ENCODE peak calls at places on chromosome 21, in ten cellular contexts. O is GM23338, V is breast epithelium, P is GM12891, I is prostate gland, R is sigmoid colon, Q is HL-60, D is SK-N-MC, G is stomach, Y is HCT116. Z is an unnamed sample.

GRCh38 chr21:26157842-26158241 is 12.7 kb downstream of the APP start:
- DNase-seq in O (no peak), V (no peak), P (no peak), I (no peak), R (no peak), Q (no peak), D (no peak), G (no peak), Y (no peak), Z (no peak)

GRCh38 chr21:38171723-38172344 is 85.0 kb upstream of the KCNJ15 start:
- DNase-seq in O (peak), V (no peak), P (no peak), I (no peak), R (no peak), Q (peak), D (no peak), G (no peak), Y (no peak), Z (peak)

GRCh38 chr21:25343774-25344545 is 263.3 kb downstream of the MRPL39 start:
- DNase-seq in O (peak), V (no peak), P (no peak), I (no peak), R (no peak), Q (no peak), D (no peak), G (no peak), Y (no peak), Z (no peak)

GRCh38 chr21:31266241-31266640 is 77.8 kb downstream of the TIAM1 start:
- DNase-seq in O (no peak), V (no peak), P (no peak), I (no peak), R (no peak), Q (no peak), D (no peak), G (no peak), Y (no peak), Z (no peak)

GRCh38 chr21:15823486-15824150 is 93.8 kb downstream of the USP25 start:
- DNase-seq in O (no peak), V (no peak), P (no peak), I (no peak), R (no peak), Q (no peak), D (no peak), G (no peak), Y (no peak), Z (no peak)

GRCh38 chr21:19246018-19246417 is 842.4 kb upstream of the TMPRSS15 start:
- DNase-seq in O (no peak), V (no peak), P (no peak), I (no peak), R (no peak), Q (no peak), D (no peak), G (no peak), Y (no peak), Z (no peak)

GRCh38 chr21:17370263-17370662 is 142.6 kb upstream of the CXADR start:
- DNase-seq in O (peak), V (peak), P (no peak), I (peak), R (no peak), Q (no peak), D (no peak), G (peak), Y (no peak), Z (no peak)

GRCh38 chr21:17513214-17514123 is 626 bp downstream of the CXADR start:
- DNase-seq in O (peak), V (no peak), P (peak), I (peak), R (no peak), Q (no peak), D (no peak), G (peak), Y (no peak), Z (peak)

GRCh38 chr21:31366825-31367224 is 22.8 kb upstream of the TIAM1 start:
- DNase-seq in O (no peak), V (no peak), P (no peak), I (peak), R (no peak), Q (no peak), D (no peak), G (peak), Y (peak), Z (no peak)

GRCh38 chr21:17673261-17674020 is 60.7 kb upstream of the BTG3 start:
- DNase-seq in O (peak), V (no peak), P (no peak), I (no peak), R (no peak), Q (no peak), D (no peak), G (no peak), Y (no peak), Z (no peak)

GRCh38 chr21:39085843-39086415 is 97.3 kb downstream of the PSMG1 start:
- DNase-seq in O (no peak), V (no peak), P (no peak), I (no peak), R (no peak), Q (no peak), D (no peak), G (no peak), Y (no peak), Z (no peak)

GRCh38 chr21:20040768-20041167 is 957.4 kb upstream of the NCAM2 start:
- DNase-seq in O (peak), V (no peak), P (no peak), I (no peak), R (no peak), Q (no peak), D (no peak), G (no peak), Y (no peak), Z (peak)

GRCh38 chr21:17726047-17726446 is 93.1 kb downstream of the C21orf91 start:
- DNase-seq in O (peak), V (no peak), P (no peak), I (no peak), R (no peak), Q (no peak), D (no peak), G (no peak), Y (peak), Z (no peak)

GRCh38 chr21:35652872-35653271 is 407.5 kb downstream of the SETD4 start:
- DNase-seq in O (no peak), V (no peak), P (no peak), I (no peak), R (no peak), Q (no peak), D (no peak), G (no peak), Y (no peak), Z (no peak)

GRCh38 chr21:46097826-46098286 is at the start of gene COL6A2:
- DNase-seq in O (peak), V (peak), P (peak), I (peak), R (peak), Q (no peak), D (no peak), G (peak), Y (no peak), Z (no peak)

GRCh38 chr21:31213787-31214186 is 130.3 kb downstream of the TIAM1 start:
- DNase-seq in O (no peak), V (no peak), P (no peak), I (no peak), R (no peak), Q (no peak), D (no peak), G (no peak), Y (no peak), Z (no peak)

GRCh38 chr21:46392921-46393320 is 65.8 kb upstream of the DIP2A start:
- DNase-seq in O (no peak), V (no peak), P (no peak), I (no peak), R (peak), Q (no peak), D (no peak), G (no peak), Y (no peak), Z (no peak)

GRCh38 chr21:39613029-39613934 is 542 bp downstream of the B3GALT5 start:
- DNase-seq in O (no peak), V (no peak), P (no peak), I (no peak), R (no peak), Q (no peak), D (no peak), G (no peak), Y (no peak), Z (no peak)

GRCh38 chr21:25834376-25834775 is 99.6 kb downstream of the GABPA start:
- DNase-seq in O (no peak), V (no peak), P (no peak), I (no peak), R (no peak), Q (no peak), D (no peak), G (no peak), Y (no peak), Z (no peak)

GRCh38 chr21:39705849-39706248 is 39.1 kb upstream of the IGSF5 start:
- DNase-seq in O (no peak), V (no peak), P (no peak), I (no peak), R (no peak), Q (no peak), D (no peak), G (no peak), Y (no peak), Z (no peak)

GRCh38 chr21:14981246-14981645 is 83.6 kb downstream of the NRIP1 start:
- DNase-seq in O (no peak), V (no peak), P (no peak), I (no peak), R (no peak), Q (no peak), D (no peak), G (no peak), Y (no peak), Z (no peak)

GRCh38 chr21:25750085-25750484 is 15.3 kb downstream of the GABPA start:
- DNase-seq in O (no peak), V (no peak), P (no peak), I (no peak), R (no peak), Q (no peak), D (no peak), G (no peak), Y (no peak), Z (no peak)

GRCh38 chr21:38351176-38351959 is 94.6 kb downstream of the KCNJ15 start:
- DNase-seq in O (no peak), V (no peak), P (no peak), I (no peak), R (no peak), Q (no peak), D (no peak), G (no peak), Y (no peak), Z (no peak)

GRCh38 chr21:29441651-29442050 is 142.9 kb downstream of the BACH1 start:
- DNase-seq in O (no peak), V (no peak), P (no peak), I (no peak), R (no peak), Q (no peak), D (no peak), G (no peak), Y (no peak), Z (no peak)

GRCh38 chr21:38277501-38278111 is 20.8 kb downstream of the KCNJ15 start:
- DNase-seq in O (no peak), V (no peak), P (no peak), I (no peak), R (peak), Q (peak), D (no peak), G (no peak), Y (no peak), Z (peak)

GRCh38 chr21:42009018-42009830 is 936 bp downstream of the ZBTB21 start:
- DNase-seq in O (peak), V (no peak), P (no peak), I (peak), R (peak), Q (peak), D (no peak), G (peak), Y (no peak), Z (peak)
- TF ChIP-seq POLR2AphosphoS5 in O (no peak), V (peak), P (peak), I (no peak), R (no peak), Q (peak), D (no peak), G (no peak), Y (no peak), Z (no peak)

DNA sequence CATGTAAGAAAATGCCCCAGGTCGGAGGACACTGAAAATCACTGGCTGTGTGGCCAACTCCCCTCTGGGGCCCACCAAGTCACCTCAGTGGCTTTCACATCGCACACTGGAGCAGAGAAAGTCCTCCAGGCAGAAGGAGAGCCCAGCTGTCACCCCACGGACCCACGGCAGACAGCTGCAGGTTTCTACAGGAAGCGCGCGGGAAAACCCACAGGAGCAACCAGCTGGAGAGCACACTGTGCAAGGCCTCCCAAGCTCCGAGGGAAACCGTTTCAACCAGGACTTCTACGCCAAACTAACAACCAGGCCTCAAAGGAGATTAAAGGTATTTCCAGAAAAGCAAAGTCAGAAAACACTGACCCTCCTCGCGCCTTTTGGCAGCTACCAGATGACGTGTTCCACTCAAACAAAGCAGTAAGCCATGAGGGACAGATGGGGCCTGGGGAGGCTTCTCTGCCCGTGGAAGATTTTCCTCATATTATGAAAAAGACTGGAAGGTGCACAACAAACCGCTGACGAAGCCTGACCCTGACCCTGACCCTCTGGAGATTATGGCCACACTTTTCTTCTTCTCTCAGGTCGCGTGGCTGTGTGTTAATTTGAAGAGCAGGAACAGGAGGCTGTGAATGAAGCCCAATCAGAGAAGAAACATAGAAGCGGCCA is 21.0 kb downstream of the WDR4 start:
- DNase-seq in O (no peak), V (no peak), P (no peak), I (no peak), R (no peak), Q (no peak), D (no peak), G (no peak), Y (no peak), Z (no peak)
- TF ChIP-seq POLR2AphosphoS5 in O (no peak), V (no peak), P (no peak), I (no peak), R (no peak), Q (no peak), D (no peak), G (no peak), Y (no peak), Z (no peak)

DNA sequence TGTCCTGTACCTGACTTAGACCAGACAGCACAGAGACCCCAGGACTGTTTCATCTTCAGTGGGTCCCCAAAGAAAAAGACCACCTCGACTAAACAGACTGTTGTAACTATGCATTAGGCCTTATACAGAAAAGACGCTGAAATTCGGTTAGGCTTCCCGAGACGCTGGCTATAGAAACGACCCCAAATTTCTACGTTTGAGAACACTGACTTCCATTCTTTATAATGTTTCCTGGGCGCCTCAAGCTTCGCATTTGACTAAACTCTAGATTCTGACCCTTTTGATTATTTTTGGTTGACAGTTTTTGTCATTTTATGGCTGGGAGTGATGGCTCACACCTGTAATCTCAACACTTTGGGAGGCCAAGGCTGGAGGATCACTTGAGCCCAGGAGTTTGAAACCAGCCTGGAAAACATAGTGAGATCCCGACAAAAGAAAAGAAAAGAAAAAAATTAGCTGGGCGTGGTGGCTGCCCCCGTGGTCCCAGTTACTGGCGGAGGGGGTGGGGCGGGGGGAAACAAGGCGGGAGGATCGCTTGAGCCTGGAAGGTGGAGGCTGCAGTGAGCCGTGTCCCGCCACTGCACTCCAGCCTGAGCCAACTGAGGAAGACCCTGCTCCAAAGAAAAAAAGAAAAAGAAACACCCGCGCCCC is 861 bp upstream of the TRAPPC10 start:
- DNase-seq in O (no peak), V (no peak), P (no peak), I (no peak), R (no peak), Q (no peak), D (no peak), G (no peak), Y (no peak), Z (no peak)
- TF ChIP-seq POLR2AphosphoS5 in O (no peak), V (no peak), P (no peak), I (no peak), R (no peak), Q (no peak), D (no peak), G (no peak), Y (no peak), Z (no peak)

GRCh38 chr21:36792505-36792967 is 93.6 kb downstream of the SIM2 start:
- DNase-seq in O (no peak), V (no peak), P (no peak), I (no peak), R (no peak), Q (no peak), D (no peak), G (no peak), Y (no peak), Z (no peak)
- TF ChIP-seq POLR2AphosphoS5 in O (no peak), V (no peak), P (no peak), I (no peak), R (no peak), Q (no peak), D (no peak), G (no peak), Y (no peak), Z (no peak)

DNA sequence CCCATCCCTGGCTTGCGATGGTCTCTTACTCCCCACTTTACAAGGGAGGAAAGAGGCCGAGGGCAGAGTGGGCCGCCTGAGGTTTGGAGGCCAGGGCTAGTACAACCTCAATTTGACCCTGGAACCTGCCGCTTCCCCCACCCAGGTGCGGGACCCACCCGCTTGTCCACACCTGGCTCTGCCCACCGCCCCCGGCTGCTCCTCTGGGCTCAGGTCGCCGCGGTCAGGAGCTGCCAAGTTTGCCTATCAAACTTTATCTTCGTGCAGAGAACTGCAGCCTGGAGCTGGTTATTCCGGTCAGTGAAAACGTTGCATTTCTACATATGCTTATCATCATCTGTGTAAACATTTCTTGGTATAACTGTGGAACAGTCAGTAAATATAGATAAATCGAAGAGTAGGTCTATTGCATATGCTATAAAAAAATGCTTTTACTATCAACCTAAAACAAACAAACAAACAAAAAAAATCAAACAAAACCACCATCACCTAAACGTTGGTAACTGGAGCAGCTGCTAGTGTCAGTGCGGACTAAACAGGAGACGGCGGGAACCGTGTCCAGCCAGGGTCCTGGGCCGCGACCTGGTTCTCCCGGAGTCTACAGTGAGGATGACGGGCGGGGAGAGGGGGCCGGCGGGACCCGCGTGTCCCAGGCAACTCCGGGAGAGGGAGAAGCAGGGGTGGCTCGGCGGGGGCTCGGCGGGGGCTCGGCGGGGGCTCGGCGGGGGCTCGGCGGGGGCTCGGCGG is 906 bp upstream of the ADARB1 start:
- DNase-seq in O (peak), V (peak), P (no peak), I (peak), R (peak), Q (no peak), D (no peak), G (peak), Y (no peak), Z (peak)
- TF ChIP-seq POLR2AphosphoS5 in O (peak), V (no peak), P (no peak), I (peak), R (no peak), Q (no peak), D (no peak), G (no peak), Y (no peak), Z (no peak)

DNA sequence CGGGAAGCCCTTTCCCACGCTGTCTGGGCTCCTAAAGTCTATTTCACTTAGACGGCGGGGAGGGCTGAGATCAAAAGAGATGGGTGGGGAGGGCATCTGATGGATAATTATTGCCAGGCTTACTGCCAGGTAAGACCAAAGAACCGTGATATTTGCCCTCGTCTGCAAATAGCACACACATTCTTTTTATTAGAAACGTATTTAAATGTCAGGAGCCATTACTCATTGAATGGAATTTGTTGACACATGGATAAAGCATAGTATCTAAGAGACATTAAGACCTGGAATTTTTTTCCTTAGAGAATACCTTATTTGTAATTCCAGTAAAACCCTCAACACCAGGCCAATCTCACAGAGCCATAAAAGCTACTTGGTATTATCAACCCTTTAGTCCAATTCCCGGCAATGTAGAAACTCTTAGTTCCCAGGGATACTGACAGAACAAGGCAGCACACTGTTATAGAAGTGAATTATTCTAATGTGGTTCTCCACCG is 10.7 kb downstream of the URB1 start:
- DNase-seq in O (no peak), V (no peak), P (no peak), I (peak), R (no peak), Q (no peak), D (no peak), G (no peak), Y (no peak), Z (no peak)
- TF ChIP-seq POLR2AphosphoS5 in O (no peak), V (no peak), P (no peak), I (peak), R (no peak), Q (no peak), D (no peak), G (no peak), Y (no peak), Z (no peak)

GRCh38 chr21:34201001-34201400 is 127.6 kb downstream of the MRPS6 start:
- DNase-seq in O (no peak), V (no peak), P (no peak), I (no peak), R (no peak), Q (peak), D (no peak), G (no peak), Y (no peak), Z (no peak)

GRCh38 chr21:34200288-34200905 is 127.0 kb downstream of the MRPS6 start:
- DNase-seq in O (no peak), V (no peak), P (no peak), I (no peak), R (no peak), Q (peak), D (no peak), G (no peak), Y (no peak), Z (no peak)

GRCh38 chr21:34202553-34203332 is 129.4 kb downstream of the MRPS6 start:
- DNase-seq in O (peak), V (no peak), P (no peak), I (no peak), R (peak), Q (peak), D (no peak), G (no peak), Y (peak), Z (no peak)

GRCh38 chr21:34199121-34199910 is 125.9 kb downstream of the MRPS6 start:
- DNase-seq in O (no peak), V (no peak), P (no peak), I (no peak), R (no peak), Q (no peak), D (no peak), G (no peak), Y (no peak), Z (no peak)

DNA sequence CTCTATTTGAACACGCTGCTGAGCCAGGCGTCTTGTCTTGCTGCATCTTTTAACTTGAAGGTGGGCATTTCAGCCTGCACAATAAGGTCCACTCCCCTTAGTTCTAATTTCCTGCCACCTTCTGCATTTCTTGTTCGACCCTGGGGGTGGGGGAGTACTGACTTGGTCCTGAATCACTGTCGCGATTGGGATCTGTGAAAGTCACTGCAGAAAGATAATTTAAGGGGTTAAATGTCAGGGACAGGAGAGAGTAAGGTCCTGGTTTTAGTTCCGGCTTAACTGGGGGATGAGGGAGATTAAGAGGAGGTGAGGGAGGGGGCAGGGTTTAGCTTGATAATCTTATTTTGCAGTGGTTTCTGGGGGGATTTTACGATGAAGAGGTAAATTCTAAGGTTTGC is 128.1 kb downstream of the MRPS6 start:
- DNase-seq in O (no peak), V (no peak), P (no peak), I (no peak), R (no peak), Q (no peak), D (no peak), G (no peak), Y (no peak), Z (no peak)
- TF ChIP-seq POLR2AphosphoS5 in O (no peak), V (no peak), P (no peak), I (no peak), R (no peak), Q (no peak), D (no peak), G (no peak), Y (no peak), Z (no peak)

GRCh38 chr21:21200103-21200938 is 202.1 kb downstream of the NCAM2 start:
- DNase-seq in O (no peak), V (no peak), P (no peak), I (no peak), R (peak), Q (no peak), D (no peak), G (no peak), Y (no peak), Z (peak)
- TF ChIP-seq POLR2AphosphoS5 in O (no peak), V (no peak), P (no peak), I (no peak), R (peak), Q (no peak), D (no peak), G (no peak), Y (no peak), Z (no peak)

Z was measured in endothelial cell of umbilical vein.